ENCODE peak calls at places on chromosomes 12 and 14, in five cellular contexts. One of them, this sample, is unnamed.
A peak's percentile ranks its signal among the peaks of the same experiment; 100 is the strongest.

GRCh38 chr14:99659333-99659741 is 14.4 kb downstream of the HHIPL1 start:
- DNase-seq in NCI-H2107: no peak
- DNase-seq in stomach: no peak
- DNase-seq in T-cell: no peak
- DNase-seq in NCI-H510A treated with DMSO at 0.1 percent for 48 hours: no peak
- DNase-seq in this sample: no peak

GRCh38 chr12:94941440-94941862 is 62.0 kb downstream of the NDUFA12 start:
- DNase-seq in stomach: no peak
- DNase-seq in NCI-H510A treated with DMSO at 0.1 percent for 48 hours: peak; percentile 78
- DNase-seq in NCI-H2107: no peak
- DNase-seq in T-cell: peak; percentile 50
- DNase-seq in this sample: peak; percentile 39

GRCh38 chr14:80867091-80867490 is 74.4 kb downstream of the CEP128 start:
- DNase-seq in NCI-H510A treated with DMSO at 0.1 percent for 48 hours: no peak
- DNase-seq in T-cell: no peak
- DNase-seq in stomach: no peak
- DNase-seq in NCI-H2107: no peak
- DNase-seq in this sample: no peak

GRCh38 chr14:61925043-61925442 is 162.8 kb downstream of the SNAPC1 start:
- DNase-seq in NCI-H510A treated with DMSO at 0.1 percent for 48 hours: no peak
- DNase-seq in NCI-H2107: no peak
- DNase-seq in stomach: no peak
- DNase-seq in T-cell: no peak
- DNase-seq in this sample: no peak

GRCh38 chr12:103326190-103326589 is 169.6 kb downstream of the C12orf42 start:
- DNase-seq in NCI-H2107: no peak
- DNase-seq in NCI-H510A treated with DMSO at 0.1 percent for 48 hours: no peak
- DNase-seq in stomach: no peak
- DNase-seq in T-cell: no peak
- DNase-seq in this sample: no peak

GRCh38 chr12:114319422-114319821 is 86.5 kb downstream of the TBX5 start:
- DNase-seq in NCI-H510A treated with DMSO at 0.1 percent for 48 hours: no peak
- DNase-seq in stomach: no peak
- DNase-seq in T-cell: no peak
- DNase-seq in NCI-H2107: no peak
- DNase-seq in this sample: no peak

GRCh38 chr12:57469334-57470164 is 10.0 kb downstream of the GLI1 start:
- DNase-seq in NCI-H510A treated with DMSO at 0.1 percent for 48 hours: no peak
- DNase-seq in T-cell: no peak
- DNase-seq in NCI-H2107: no peak
- DNase-seq in stomach: no peak
- DNase-seq in this sample: no peak

GRCh38 chr12:53103860-53104305 is 597 bp downstream of the SOAT2 start:
- DNase-seq in stomach: no peak
- DNase-seq in T-cell: no peak
- DNase-seq in NCI-H510A treated with DMSO at 0.1 percent for 48 hours: no peak
- DNase-seq in NCI-H2107: no peak
- DNase-seq in this sample: peak; percentile 32

GRCh38 chr12:6241495-6241894 is 41.3 kb downstream of the CD9 start:
- DNase-seq in NCI-H510A treated with DMSO at 0.1 percent for 48 hours: no peak
- DNase-seq in NCI-H2107: no peak
- DNase-seq in T-cell: no peak
- DNase-seq in stomach: peak; percentile 93
- DNase-seq in this sample: no peak

GRCh38 chr14:22084393-22085281 is 411.0 kb upstream of the OR4E1 start:
- DNase-seq in NCI-H510A treated with DMSO at 0.1 percent for 48 hours: peak; percentile 11
- DNase-seq in T-cell: no peak
- DNase-seq in NCI-H2107: peak; percentile 6
- DNase-seq in stomach: no peak
- DNase-seq in this sample: peak; percentile 44

GRCh38 chr12:64835926-64836325 is 11.5 kb downstream of the TBC1D30 start:
- DNase-seq in stomach: no peak
- DNase-seq in NCI-H2107: no peak
- DNase-seq in NCI-H510A treated with DMSO at 0.1 percent for 48 hours: no peak
- DNase-seq in T-cell: no peak
- DNase-seq in this sample: no peak

GRCh38 chr14:29716150-29716549 is 211.5 kb downstream of the PRKD1 start:
- DNase-seq in NCI-H510A treated with DMSO at 0.1 percent for 48 hours: no peak
- DNase-seq in T-cell: no peak
- DNase-seq in stomach: no peak
- DNase-seq in NCI-H2107: no peak
- DNase-seq in this sample: no peak

GRCh38 chr12:18578191-18578590 is 159.6 kb downstream of the PLCZ1 start:
- DNase-seq in NCI-H510A treated with DMSO at 0.1 percent for 48 hours: no peak
- DNase-seq in stomach: no peak
- DNase-seq in T-cell: no peak
- DNase-seq in NCI-H2107: no peak
- DNase-seq in this sample: no peak

GRCh38 chr12:98227162-98227561 is 288.2 kb upstream of the TMPO start:
- DNase-seq in T-cell: no peak
- DNase-seq in stomach: no peak
- DNase-seq in NCI-H510A treated with DMSO at 0.1 percent for 48 hours: no peak
- DNase-seq in NCI-H2107: no peak
- DNase-seq in this sample: no peak

GRCh38 chr14:22737052-22737451 is 29.4 kb upstream of the OXA1L start:
- DNase-seq in T-cell: no peak
- DNase-seq in NCI-H510A treated with DMSO at 0.1 percent for 48 hours: no peak
- DNase-seq in stomach: no peak
- DNase-seq in NCI-H2107: no peak
- DNase-seq in this sample: no peak

GRCh38 chr12:105256921-105257320 is 20.9 kb upstream of the APPL2 start:
- DNase-seq in T-cell: no peak
- DNase-seq in stomach: no peak
- DNase-seq in NCI-H510A treated with DMSO at 0.1 percent for 48 hours: no peak
- DNase-seq in NCI-H2107: no peak
- DNase-seq in this sample: no peak

GRCh38 chr14:88009486-88009885 is 4.6 kb downstream of the GPR65 start:
- DNase-seq in NCI-H510A treated with DMSO at 0.1 percent for 48 hours: no peak
- DNase-seq in NCI-H2107: no peak
- DNase-seq in stomach: no peak
- DNase-seq in T-cell: no peak
- DNase-seq in this sample: no peak

GRCh38 chr14:63578300-63578699 is 35.1 kb upstream of the PPP2R5E start:
- DNase-seq in T-cell: no peak
- DNase-seq in stomach: no peak
- DNase-seq in NCI-H510A treated with DMSO at 0.1 percent for 48 hours: no peak
- DNase-seq in NCI-H2107: no peak
- DNase-seq in this sample: no peak

GRCh38 chr14:31243860-31244259 is 36.3 kb upstream of the HECTD1 start:
- DNase-seq in NCI-H510A treated with DMSO at 0.1 percent for 48 hours: no peak
- DNase-seq in T-cell: no peak
- DNase-seq in NCI-H2107: no peak
- DNase-seq in stomach: peak; percentile 64
- DNase-seq in this sample: no peak

GRCh38 chr14:99664636-99665273 is 19.3 kb upstream of the CYP46A1 start:
- DNase-seq in NCI-H510A treated with DMSO at 0.1 percent for 48 hours: no peak
- DNase-seq in T-cell: no peak
- DNase-seq in stomach: no peak
- DNase-seq in NCI-H2107: no peak
- DNase-seq in this sample: no peak

GRCh38 chr14:56247495-56248087 is 129.4 kb downstream of the PELI2 start:
- DNase-seq in T-cell: no peak
- DNase-seq in NCI-H2107: no peak
- DNase-seq in NCI-H510A treated with DMSO at 0.1 percent for 48 hours: peak; percentile 16
- DNase-seq in stomach: no peak
- DNase-seq in this sample: no peak

GRCh38 chr14:39426605-39427004 is 5.6 kb downstream of the FBXO33 start:
- DNase-seq in stomach: no peak
- DNase-seq in NCI-H510A treated with DMSO at 0.1 percent for 48 hours: peak; percentile 75
- DNase-seq in NCI-H2107: peak; percentile 29
- DNase-seq in T-cell: no peak
- DNase-seq in this sample: no peak

GRCh38 chr12:103423061-103423473 is 72.7 kb downstream of the C12orf42 start:
- DNase-seq in NCI-H510A treated with DMSO at 0.1 percent for 48 hours: peak; percentile 80
- DNase-seq in NCI-H2107: peak; percentile 41
- DNase-seq in T-cell: no peak
- DNase-seq in stomach: no peak
- DNase-seq in this sample: no peak

GRCh38 chr12:100926669-100927248 is 132.2 kb downstream of the ANO4 start:
- DNase-seq in T-cell: no peak
- DNase-seq in stomach: no peak
- DNase-seq in NCI-H510A treated with DMSO at 0.1 percent for 48 hours: no peak
- DNase-seq in NCI-H2107: no peak
- DNase-seq in this sample: no peak

GRCh38 chr12:52316290-52316689 is 4.9 kb downstream of the KRT83 start:
- DNase-seq in stomach: no peak
- DNase-seq in NCI-H2107: no peak
- DNase-seq in T-cell: no peak
- DNase-seq in NCI-H510A treated with DMSO at 0.1 percent for 48 hours: no peak
- DNase-seq in this sample: no peak